ENCODE peak calls at places on chromosomes 2 and 18, in four cellular contexts. D, A, W and L are unnamed samples.

GRCh38 chr18:7479756-7480155 is 87.4 kb upstream of the PTPRM start:
- DNase-seq in D (no peak), A (no peak), W (no peak), L (no peak)

GRCh38 chr2:62415019-62415431 is 91.0 kb downstream of the TMEM17 start:
- DNase-seq in D (no peak), A (no peak), W (no peak), L (no peak)

GRCh38 chr2:19883486-19883885 is 18.3 kb downstream of the TTC32 start:
- DNase-seq in D (no peak), A (no peak), W (no peak), L (no peak)

GRCh38 chr18:52150050-52150449 is 189.9 kb upstream of the DCC start:
- DNase-seq in D (no peak), A (no peak), W (peak), L (no peak)

GRCh38 chr2:234730066-234730640 is 221.7 kb upstream of the SH3BP4 start:
- DNase-seq in D (no peak), A (no peak), W (no peak), L (no peak)

GRCh38 chr2:150695441-150696135 is 208.1 kb upstream of the RND3 start:
- DNase-seq in D (no peak), A (no peak), W (no peak), L (no peak)

GRCh38 chr18:75437979-75438378 is 10.5 kb upstream of the SMIM21 start:
- DNase-seq in D (no peak), A (no peak), W (no peak), L (no peak)

GRCh38 chr2:48738806-48739205 is 16.7 kb downstream of the LHCGR start:
- DNase-seq in D (no peak), A (no peak), W (peak), L (no peak)

GRCh38 chr2:71576541-71576940 is 123.2 kb downstream of the DYSF start:
- DNase-seq in D (no peak), A (no peak), W (no peak), L (peak)

GRCh38 chr18:58288922-58289797 is 245.1 kb downstream of the NEDD4L start:
- DNase-seq in D (no peak), A (no peak), W (peak), L (no peak)

GRCh38 chr2:75424936-75425619 is 135.7 kb downstream of the EVA1A start:
- DNase-seq in D (no peak), A (no peak), W (peak), L (no peak)

GRCh38 chr2:206824219-206824618 is 58.8 kb downstream of the FASTKD2 start:
- DNase-seq in D (no peak), A (no peak), W (no peak), L (no peak)

GRCh38 chr2:46170611-46171385 is 126.4 kb upstream of the EPAS1 start:
- DNase-seq in D (no peak), A (no peak), W (no peak), L (no peak)

GRCh38 chr2:13252615-13253014 is 535.9 kb downstream of the TRIB2 start:
- DNase-seq in D (no peak), A (no peak), W (no peak), L (no peak)

GRCh38 chr2:146949400-146949799 is 895.4 kb upstream of the ACVR2A start:
- DNase-seq in D (no peak), A (no peak), W (no peak), L (no peak)

GRCh38 chr2:191927319-191927867 is 80.5 kb upstream of the CAVIN2 start:
- DNase-seq in D (no peak), A (no peak), W (peak), L (no peak)

GRCh38 chr18:22846088-22846683 is 86.9 kb upstream of the RBBP8 start:
- DNase-seq in D (no peak), A (no peak), W (peak), L (peak)

GRCh38 chr2:172328103-172328835 is 99.1 kb upstream of the ITGA6 start:
- DNase-seq in D (no peak), A (no peak), W (no peak), L (no peak)

GRCh38 chr2:210660-211059 is 53.2 kb downstream of the SH3YL1 start:
- DNase-seq in D (no peak), A (no peak), W (peak), L (no peak)

GRCh38 chr2:39306626-39307025 is 62.9 kb upstream of the CDKL4 start:
- DNase-seq in D (no peak), A (no peak), W (no peak), L (no peak)

GRCh38 chr18:76686737-76687231 is 135.6 kb upstream of the ZNF236 start:
- DNase-seq in D (no peak), A (no peak), W (peak), L (peak)

GRCh38 chr2:70902579-70902978 is 33.1 kb upstream of the ATP6V1B1 start:
- DNase-seq in D (no peak), A (no peak), W (no peak), L (no peak)

GRCh38 chr2:136116813-136117390 is 1.0 kb downstream of the CXCR4 start:
- DNase-seq in D (no peak), A (no peak), W (no peak), L (no peak)

GRCh38 chr2:15980605-15981098 is 40.3 kb downstream of the MYCN start:
- DNase-seq in D (no peak), A (no peak), W (no peak), L (no peak)

GRCh38 chr18:2104620-2105462 is 466.5 kb downstream of the METTL4 start:
- DNase-seq in D (no peak), A (no peak), W (peak), L (peak)

GRCh38 chr18:22434973-22435608 is 17.4 kb upstream of the CTAGE1 start:
- DNase-seq in D (no peak), A (no peak), W (peak), L (no peak)

GRCh38 chr2:1817256-1818127 is 73.2 kb upstream of the PXDN start:
- DNase-seq in D (peak), A (no peak), W (peak), L (peak)

GRCh38 chr2:38098351-38099095 is 22.6 kb upstream of the CYP1B1 start:
- DNase-seq in D (no peak), A (no peak), W (no peak), L (no peak)

GRCh38 chr18:32378705-32379104 is 92.0 kb downstream of the GAREM1 start:
- DNase-seq in D (no peak), A (no peak), W (peak), L (no peak)

DNA sequence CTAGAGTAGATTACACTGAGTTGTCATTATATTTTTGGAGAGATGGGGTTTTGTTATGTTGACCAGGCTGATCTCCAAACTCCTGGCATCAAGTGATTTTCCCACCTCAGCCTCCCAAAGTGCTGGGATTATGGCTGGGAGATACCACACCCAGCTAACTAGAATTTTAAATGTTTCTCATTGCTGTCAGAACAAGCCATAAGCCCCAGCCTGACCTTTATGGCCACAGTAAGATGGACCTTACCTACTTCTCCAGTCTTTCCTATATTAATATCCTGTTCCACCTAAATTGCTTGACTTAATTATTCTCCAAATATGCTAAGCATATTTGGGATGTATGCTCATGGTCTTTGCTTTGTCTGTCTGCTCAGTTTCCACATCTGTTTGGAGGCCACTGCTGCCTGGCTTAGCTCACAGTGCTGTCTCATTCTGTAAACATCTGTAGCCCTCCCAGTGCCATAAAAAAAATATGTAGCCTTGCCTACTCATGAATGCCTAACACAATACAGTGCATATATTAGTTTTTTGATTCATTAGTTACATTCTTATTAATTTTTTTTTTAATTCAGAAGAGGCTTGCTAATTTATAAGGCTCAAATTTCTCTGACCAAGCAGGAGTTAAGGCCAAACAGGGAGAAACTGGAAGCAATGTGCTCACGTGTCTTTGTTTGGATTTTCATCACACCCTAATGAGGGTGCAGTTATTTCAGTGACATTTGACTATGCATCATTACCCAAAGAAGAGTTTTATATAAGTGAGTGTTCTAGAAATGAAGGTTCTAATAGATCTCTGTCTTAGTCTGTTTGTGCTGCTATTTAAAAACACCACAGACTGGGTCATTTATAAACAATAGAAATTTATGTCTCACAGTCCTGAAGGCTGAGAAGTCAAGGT is 45.3 kb upstream of the PSME4 start:
- DNase-seq in D (no peak), A (no peak), W (peak), L (no peak)
- H3K27ac ChIP-seq in D (peak), A (peak), W (peak), L (peak)

DNA sequence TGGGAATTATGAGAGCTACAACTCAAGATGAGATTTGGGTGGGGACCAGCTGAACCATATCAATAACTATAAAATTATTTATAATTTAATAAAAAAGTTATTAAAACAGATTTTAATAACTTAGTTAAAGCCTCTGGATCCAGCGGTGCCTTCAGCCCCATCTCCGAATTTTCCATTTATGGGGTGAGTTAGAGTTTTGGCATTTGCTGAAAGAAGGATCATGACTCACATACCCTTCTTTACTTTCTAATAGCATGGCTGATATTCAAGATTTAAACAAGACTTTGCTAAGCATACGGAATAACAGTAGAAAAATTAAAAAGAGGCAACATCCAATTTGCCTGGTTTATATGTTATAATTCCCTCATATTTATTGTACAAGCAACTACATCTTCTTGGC is 94.5 kb downstream of the RDH14 start:
- DNase-seq in D (no peak), A (no peak), W (peak), L (no peak)
- H3K27ac ChIP-seq in D (peak), A (no peak), W (no peak), L (no peak)

GRCh38 chr18:13216092-13216582 is 2.4 kb upstream of the LDLRAD4 start:
- DNase-seq in D (no peak), A (peak), W (peak), L (peak)
- H3K27ac ChIP-seq in D (peak), A (no peak), W (no peak), L (peak)

GRCh38 chr2:165239230-165239629 is at the start of gene SCN2A:
- DNase-seq in D (no peak), A (peak), W (peak), L (no peak)
- H3K27ac ChIP-seq in D (no peak), A (no peak), W (no peak), L (no peak)